ENCODE peak calls at places on chromosome 9, in six cellular contexts. W is WTC11, T is AG08396, D is tibial artery, G is GM13976, H is Calu3. U is an unnamed sample.
A peak's percentile ranks its signal among the peaks of the same experiment; 100 is the strongest.

GRCh38 chr9:133954862-133955529 is 37.1 kb downstream of the VAV2 start:
- DNase-seq in W (no peak), T (no peak), D (no peak), G (no peak), H (no peak), U (no peak)

GRCh38 chr9:128503870-128504269 is 649 bp upstream of the GLE1 start:
- DNase-seq in W (no peak), T (peak; percentile 49), D (no peak), G (no peak), H (peak; percentile 6), U (peak; percentile 1)

GRCh38 chr9:107288701-107289100 is 5.6 kb downstream of the RAD23B start:
- DNase-seq in W (no peak), T (no peak), D (no peak), G (no peak), H (no peak), U (no peak)

GRCh38 chr9:94140418-94140780 is 56.1 kb downstream of the PTPDC1 start:
- DNase-seq in W (no peak), T (no peak), D (no peak), G (no peak), H (no peak), U (no peak)

GRCh38 chr9:134670042-134670525 is 28.5 kb downstream of the COL5A1 start:
- DNase-seq in W (no peak), T (peak; percentile 60), D (no peak), G (no peak), H (no peak), U (peak; percentile 15)

GRCh38 chr9:127874301-127875216 is 2.9 kb downstream of the AK1 start:
- DNase-seq in W (no peak), T (no peak), D (no peak), G (no peak), H (no peak), U (no peak)

GRCh38 chr9:135551456-135551855 is 5.5 kb downstream of the OBP2A start:
- DNase-seq in W (no peak), T (no peak), D (no peak), G (no peak), H (no peak), U (no peak)

GRCh38 chr9:36903541-36904435 is 130.3 kb downstream of the PAX5 start:
- DNase-seq in W (no peak), T (peak; percentile 35), D (no peak), G (no peak), H (peak; percentile 51), U (peak; percentile 58)

GRCh38 chr9:136299116-136299515 is 4.8 kb downstream of the CCDC187 start:
- DNase-seq in W (no peak), T (no peak), D (no peak), G (no peak), H (no peak), U (no peak)

GRCh38 chr9:87708989-87709706 is 16.8 kb upstream of the CTSL start:
- DNase-seq in W (no peak), T (no peak), D (no peak), G (no peak), H (no peak), U (no peak)

GRCh38 chr9:129523953-129524847 is 96.7 kb downstream of the C9orf50 start:
- DNase-seq in W (no peak), T (no peak), D (no peak), G (no peak), H (no peak), U (no peak)

GRCh38 chr9:83630938-83631457 is 8.1 kb downstream of the IDNK start:
- DNase-seq in W (peak; percentile 69), T (no peak), D (no peak), G (no peak), H (no peak), U (no peak)

GRCh38 chr9:118928723-118929122 is 440.5 kb downstream of the BRINP1 start:
- DNase-seq in W (no peak), T (no peak), D (no peak), G (no peak), H (no peak), U (no peak)

GRCh38 chr9:108885643-108886348 is 23.7 kb downstream of the ACTL7A start:
- DNase-seq in W (no peak), T (peak; percentile 41), D (no peak), G (peak; percentile 71), H (peak; percentile 35), U (peak; percentile 33)

GRCh38 chr9:101138516-101138915 is 110.0 kb downstream of the PLPPR1 start:
- DNase-seq in W (no peak), T (no peak), D (no peak), G (no peak), H (no peak), U (no peak)

GRCh38 chr9:72585737-72586136 is 64.3 kb downstream of the TMC1 start:
- DNase-seq in W (no peak), T (peak; percentile 18), D (no peak), G (no peak), H (no peak), U (no peak)

GRCh38 chr9:91193658-91194391 is 167.9 kb downstream of the AUH start:
- DNase-seq in W (peak; percentile 77), T (peak; percentile 84), D (peak; percentile 85), G (peak; percentile 78), H (peak; percentile 80), U (peak; percentile 66)

GRCh38 chr9:129936222-129936621 is 101.0 kb downstream of the USP20 start:
- DNase-seq in W (peak; percentile 24), T (no peak), D (no peak), G (no peak), H (no peak), U (no peak)

GRCh38 chr9:69442486-69442885 is 117.5 kb downstream of the ENTREP1 start:
- DNase-seq in W (no peak), T (no peak), D (no peak), G (no peak), H (no peak), U (no peak)

GRCh38 chr9:117771162-117771561 is 67.0 kb downstream of the TLR4 start:
- DNase-seq in W (no peak), T (no peak), D (no peak), G (no peak), H (no peak), U (peak; percentile 32)

GRCh38 chr9:21465859-21466518 is 16.1 kb downstream of the IFNE start:
- DNase-seq in W (no peak), T (peak; percentile 55), D (no peak), G (peak; percentile 39), H (peak; percentile 15), U (peak; percentile 66)

GRCh38 chr9:21883642-21884041 is 81.2 kb downstream of the MTAP start:
- DNase-seq in W (no peak), T (no peak), D (no peak), G (no peak), H (no peak), U (no peak)

GRCh38 chr9:109231593-109231992 is 64.5 kb upstream of the FRRS1L start:
- DNase-seq in W (no peak), T (no peak), D (no peak), G (no peak), H (no peak), U (no peak)

GRCh38 chr9:81787747-81788632 is 98.6 kb upstream of the TLE1 start:
- DNase-seq in W (no peak), T (peak; percentile 78), D (peak; percentile 55), G (no peak), H (peak; percentile 10), U (peak; percentile 55)

GRCh38 chr9:18228101-18228500 is 245.9 kb upstream of the ADAMTSL1 start:
- DNase-seq in W (no peak), T (no peak), D (no peak), G (no peak), H (no peak), U (no peak)

GRCh38 chr9:89444212-89444611 is 53.7 kb downstream of the SEMA4D start:
- DNase-seq in W (no peak), T (no peak), D (no peak), G (no peak), H (no peak), U (no peak)

GRCh38 chr9:13529321-13530104 is 250.0 kb upstream of the MPDZ start:
- DNase-seq in W (no peak), T (no peak), D (no peak), G (no peak), H (no peak), U (no peak)

GRCh38 chr9:110252509-110253139 is 3.7 kb downstream of the TXN start:
- DNase-seq in W (no peak), T (no peak), D (no peak), G (no peak), H (no peak), U (no peak)

GRCh38 chr9:123225374-123225813 is 43.0 kb downstream of the STRBP start:
- DNase-seq in W (peak; percentile 47), T (peak; percentile 64), D (no peak), G (peak; percentile 69), H (peak; percentile 27), U (no peak)

GRCh38 chr9:73081979-73082657 is 69.5 kb upstream of the ANXA1 start:
- DNase-seq in W (no peak), T (peak; percentile 60), D (no peak), G (peak; percentile 55), H (peak; percentile 23), U (peak; percentile 53)

GRCh38 chr9:14315754-14316573 is 2.0 kb upstream of the NFIB start:
- DNase-seq in W (peak; percentile 66), T (peak; percentile 16), D (peak; percentile 33), G (peak; percentile 20), H (peak; percentile 24), U (no peak)